ENCODE peak calls at places on chromosome 21, in five cellular contexts. I, E, M, B and N are unnamed samples.

GRCh38 chr21:40254540-40255455 is 387.6 kb downstream of the PCP4 start:
- DNase-seq in E (peak; percentile 67), B (peak; percentile 94), I (no peak), M (peak; percentile 6), N (peak; percentile 86)

GRCh38 chr21:46675595-46676280 is 40.3 kb downstream of the PRMT2 start:
- DNase-seq in E (no peak), I (no peak), M (peak; percentile 58), B (no peak), N (no peak)

GRCh38 chr21:38756746-38757145 is 49.0 kb upstream of the ETS2 start:
- DNase-seq in B (no peak), I (peak; percentile 40), E (no peak), M (peak; percentile 38), N (peak; percentile 26)

GRCh38 chr21:42530167-42530518 is 16.5 kb downstream of the SLC37A1 start:
- DNase-seq in B (no peak), I (no peak), E (no peak), M (no peak), N (no peak)

GRCh38 chr21:45592626-45593134 is 50.4 kb upstream of the SLC19A1 start:
- DNase-seq in B (no peak), E (no peak), M (no peak), I (no peak), N (no peak)

GRCh38 chr21:26115899-26116298 is 54.7 kb downstream of the APP start:
- DNase-seq in I (peak; percentile 41), E (no peak), M (peak; percentile 28), B (no peak), N (peak; percentile 75)

GRCh38 chr21:38821959-38822682 is 16.4 kb downstream of the ETS2 start:
- DNase-seq in M (no peak), E (no peak), B (no peak), I (no peak), N (no peak)

GRCh38 chr21:26194811-26195251 is 24.3 kb upstream of the APP start:
- DNase-seq in M (peak; percentile 77), E (no peak), I (peak; percentile 74), B (no peak), N (no peak)

GRCh38 chr21:19340954-19341353 is 937.4 kb upstream of the TMPRSS15 start:
- DNase-seq in E (no peak), I (no peak), B (no peak), M (no peak), N (no peak)

GRCh38 chr21:38819719-38820147 is 14.0 kb downstream of the ETS2 start:
- DNase-seq in B (peak; percentile 74), M (peak; percentile 71), I (peak; percentile 60), E (no peak), N (peak; percentile 72)

GRCh38 chr21:26954591-26955214 is 12.2 kb downstream of the ADAMTS5 start:
- DNase-seq in M (peak; percentile 90), B (no peak), I (no peak), E (no peak), N (no peak)